ENCODE peak calls at places on chromosomes 12 and 14, in seven cellular contexts. G is stimulated activated CD4-positive, alpha-beta T cell treated with anti-CD3 and anti-CD28 coated beads, TNF-alpha, amount 100 ng/mL, for 48 hours; O is omental fat pad; F is esophagus squamous epithelium; C is BJ; M is natural killer cell treated with Interleukin-12 subunit alpha and Interleukin-12 subunit beta and Interleukin-15 and Interleukin-18, amount 100 ng/mL, for 72 hours; T is A549. K is an unnamed sample.
A peak's percentile ranks its signal among the peaks of the same experiment; 100 is the strongest.

GRCh38 chr12:28874758-28875157 is 274.3 kb upstream of the FAR2 start:
- DNase-seq in C (no peak), M (no peak), T (no peak), O (no peak), G (no peak), F (no peak), K (no peak)

GRCh38 chr12:102543931-102544485 is 63.6 kb upstream of the IGF1 start:
- DNase-seq in O (no peak), F (no peak), T (no peak), G (no peak), C (no peak), M (no peak), K (no peak)

GRCh38 chr14:34741840-34742239 is 27.4 kb upstream of the CFL2 start:
- DNase-seq in T (no peak), M (no peak), F (no peak), G (no peak), O (no peak), C (no peak), K (no peak)

GRCh38 chr12:84727964-84728363 is 184.6 kb downstream of the SLC6A15 start:
- DNase-seq in G (no peak), C (no peak), O (no peak), T (no peak), F (no peak), M (no peak), K (no peak)

GRCh38 chr12:115079760-115080159 is 395.8 kb upstream of the TBX3 start:
- DNase-seq in G (no peak), C (no peak), O (no peak), T (no peak), F (no peak), M (no peak), K (no peak)

GRCh38 chr12:53719649-53720048 is 7.6 kb downstream of the CALCOCO1 start:
- DNase-seq in C (no peak), M (no peak), G (no peak), O (no peak), F (no peak), T (peak; percentile 36), K (no peak)

GRCh38 chr14:38208825-38209562 is 1.3 kb downstream of the SSTR1 start:
- DNase-seq in G (no peak), T (no peak), O (no peak), C (no peak), F (no peak), M (no peak), K (no peak)

GRCh38 chr14:92679246-92679645 is 69.2 kb downstream of the LGMN start:
- DNase-seq in G (no peak), T (no peak), F (no peak), O (no peak), C (no peak), M (no peak), K (no peak)

GRCh38 chr14:23068792-23069412 is 11.6 kb upstream of the CDH24 start:
- DNase-seq in O (peak; percentile 58), G (peak; percentile 47), M (peak; percentile 74), C (peak; percentile 70), T (peak; percentile 94), F (no peak), K (peak; percentile 51)

GRCh38 chr12:92784795-92785562 is 82.2 kb downstream of the PLEKHG7 start:
- DNase-seq in F (no peak), C (no peak), O (no peak), T (peak; percentile 82), G (no peak), M (no peak), K (peak; percentile 32)

GRCh38 chr12:107319536-107320030 is 226.2 kb upstream of the CRY1 start:
- DNase-seq in O (no peak), T (no peak), M (no peak), G (no peak), F (no peak), C (no peak), K (no peak)

GRCh38 chr12:15152864-15153263 is 68.4 kb downstream of the RERG start:
- DNase-seq in O (no peak), G (no peak), F (no peak), C (no peak), T (peak; percentile 48), M (no peak), K (no peak)

GRCh38 chr12:120056739-120057138 is 59.8 kb downstream of the RAB35 start:
- DNase-seq in F (no peak), C (no peak), M (no peak), O (no peak), T (no peak), G (no peak), K (no peak)

GRCh38 chr14:75476274-75476995 is 45.8 kb upstream of the BATF start:
- DNase-seq in G (no peak), O (no peak), C (no peak), T (no peak), M (peak; percentile 58), F (no peak), K (no peak)

GRCh38 chr14:73025544-73025943 is 1.4 kb downstream of the ZFYVE1 start:
- DNase-seq in O (no peak), M (no peak), G (no peak), C (no peak), F (no peak), T (peak; percentile 31), K (no peak)

GRCh38 chr12:76310110-76310509 is 38.1 kb downstream of the BBS10 start:
- DNase-seq in G (no peak), O (no peak), T (peak; percentile 52), F (no peak), C (no peak), M (no peak), K (no peak)

GRCh38 chr12:26018926-26019325 is 60.4 kb downstream of the RASSF8 start:
- DNase-seq in T (no peak), C (no peak), M (no peak), G (no peak), F (no peak), O (no peak), K (no peak)

GRCh38 chr14:23351681-23352505 is 794 bp downstream of the SLC22A17 start:
- DNase-seq in G (no peak), C (no peak), F (no peak), M (no peak), O (no peak), T (no peak), K (no peak)

GRCh38 chr14:95361373-95362179 is 41.9 kb upstream of the CLMN start:
- DNase-seq in G (peak; percentile 39), M (peak; percentile 65), O (no peak), C (no peak), T (peak; percentile 53), F (no peak), K (no peak)